ENCODE peak calls at places on chromosomes 12 and 14, in four cellular contexts. V is K562, J is GM12878, C is HepG2. Z is an unnamed sample.

GRCh38 chr14:91380610-91381371 is 36.8 kb downstream of the CCDC88C start:
- DNase-seq in C (no peak), V (no peak), J (no peak), Z (no peak)

GRCh38 chr14:23483216-23483854 is 13.8 kb downstream of the NGDN start:
- DNase-seq in J (no peak), C (peak; percentile 69), V (peak; percentile 47), Z (peak; percentile 71)

GRCh38 chr12:13982010-13982409 is 608 bp upstream of the GRIN2B start:
- DNase-seq in J (no peak), C (no peak), V (peak; percentile 11), Z (no peak)

GRCh38 chr12:66804555-66804954 is 125.7 kb upstream of the GRIP1 start:
- DNase-seq in V (no peak), J (no peak), C (no peak), Z (no peak)

GRCh38 chr14:101561145-101561896 is at the start of gene DIO3:
- DNase-seq in C (no peak), J (no peak), V (no peak), Z (peak; percentile 87)

GRCh38 chr14:89351364-89351957 is 65.6 kb downstream of the FOXN3 start:
- DNase-seq in J (peak; percentile 54), V (no peak), C (peak; percentile 98), Z (peak; percentile 38)

GRCh38 chr14:102481791-102482238 is 27.8 kb downstream of the ANKRD9 start:
- DNase-seq in J (no peak), V (no peak), C (peak; percentile 91), Z (no peak)

GRCh38 chr12:308511-308910 is 45.9 kb upstream of the SLC6A13 start:
- DNase-seq in J (no peak), V (no peak), C (no peak), Z (no peak)

GRCh38 chr14:84453541-84453940 is 1076.4 kb upstream of the FLRT2 start:
- DNase-seq in V (no peak), J (no peak), C (no peak), Z (no peak)

GRCh38 chr12:74871817-74872216 is 334.2 kb downstream of the ATXN7L3B start:
- DNase-seq in V (no peak), J (no peak), C (no peak), Z (no peak)

GRCh38 chr14:64730681-64731080 is 26.5 kb downstream of the PLEKHG3 start:
- DNase-seq in V (no peak), J (no peak), C (no peak), Z (no peak)

GRCh38 chr14:102872020-102872419 is 50.4 kb upstream of the AMN start:
- DNase-seq in J (no peak), V (no peak), C (no peak), Z (no peak)

GRCh38 chr12:57473392-57473791 is 6.3 kb downstream of the ARHGAP9 start:
- DNase-seq in J (no peak), V (no peak), C (no peak), Z (no peak)

GRCh38 chr12:13304924-13305323 is 108.4 kb downstream of the EMP1 start:
- DNase-seq in V (no peak), C (no peak), J (no peak), Z (no peak)

GRCh38 chr12:3304436-3305135 is 186.4 kb upstream of the PRMT8 start:
- DNase-seq in J (no peak), V (no peak), C (peak; percentile 80), Z (no peak)

GRCh38 chr12:82857911-82858533 is 171.3 kb downstream of the TMTC2 start:
- DNase-seq in C (no peak), J (no peak), V (no peak), Z (no peak)

GRCh38 chr12:50050410-50051280 is 6.8 kb upstream of the ASIC1 start:
- DNase-seq in V (peak; percentile 99), C (peak; percentile 46), J (no peak), Z (peak; percentile 77)

GRCh38 chr14:39370415-39370814 is 61.8 kb downstream of the FBXO33 start:
- DNase-seq in J (no peak), V (no peak), C (no peak), Z (no peak)

GRCh38 chr14:28707814-28708213 is 58.8 kb upstream of the FOXG1 start:
- DNase-seq in V (no peak), J (no peak), C (no peak), Z (no peak)

GRCh38 chr12:62484234-62484633 is 17.6 kb downstream of the MON2 start:
- DNase-seq in J (no peak), V (no peak), C (no peak), Z (no peak)

GRCh38 chr14:91116913-91117588 is 3.2 kb downstream of the DGLUCY start:
- DNase-seq in C (no peak), J (no peak), V (no peak), Z (no peak)

GRCh38 chr12:117043598-117043901 is 55.7 kb downstream of the TESC start:
- DNase-seq in V (no peak), J (no peak), C (no peak), Z (no peak)

GRCh38 chr12:117045175-117045997 is 53.8 kb downstream of the TESC start:
- DNase-seq in V (no peak), J (no peak), C (peak; percentile 92), Z (no peak)

GRCh38 chr12:117045998-117046374 is 53.2 kb downstream of the TESC start:
- DNase-seq in V (peak; percentile 37), C (peak; percentile 69), J (no peak), Z (no peak)

GRCh38 chr12:117044311-117044710 is 54.9 kb downstream of the TESC start:
- DNase-seq in C (no peak), V (no peak), J (no peak), Z (no peak)

DNA sequence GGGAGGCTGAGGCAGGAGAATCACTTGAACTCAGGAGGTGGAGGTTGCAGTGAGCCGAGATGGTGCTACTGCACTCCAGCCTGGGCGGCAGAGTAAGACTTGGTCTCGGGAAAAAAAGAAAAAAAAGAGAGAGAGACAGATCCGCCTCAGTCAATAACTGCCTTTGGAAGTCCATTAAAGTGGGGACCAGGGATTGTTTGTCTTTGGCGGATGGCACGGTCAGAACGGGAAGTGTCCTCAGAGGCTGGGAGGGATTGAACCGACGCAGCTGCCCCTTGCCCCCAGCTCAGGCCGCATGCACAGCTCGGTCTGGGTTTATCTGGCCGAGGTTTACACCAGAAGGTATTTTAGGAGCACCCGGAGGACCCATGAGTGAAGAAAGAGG is 54.4 kb downstream of the TESC start:
- DNase-seq in V (no peak), C (peak; percentile 71), J (no peak), Z (no peak)
- TF ChIP-seq EZH2 in V (no peak), C (no peak), J (no peak), Z (no peak)

GRCh38 chr14:77204907-77205306 is 23.3 kb downstream of the TMEM63C start:
- DNase-seq in J (no peak), C (no peak), V (no peak), Z (no peak)
- H3K27me3 ChIP-seq in J (peaks cover 2% of the 10 kb centered on the region), C (no peaks in the 10 kb centered on the region), V (no peaks in the 10 kb centered on the region), Z (no peaks in the 10 kb centered on the region)

GRCh38 chr14:70935135-70935534 is 27.9 kb downstream of the PCNX1 start:
- DNase-seq in C (no peak), V (no peak), J (no peak), Z (no peak)
- TF ChIP-seq RFX5 in C (no peak), V (no peak), J (no peak), Z (no peak)

GRCh38 chr12:53748072-53748840 is 3.5 kb downstream of the CISTR start:
- DNase-seq in J (no peak), V (no peak), C (no peak), Z (no peak)
- TF ChIP-seq EZH2 in J (no peak), V (no peak), C (peak; percentile 39), Z (peak; percentile 72)

GRCh38 chr14:96176811-96177211 is 27.8 kb upstream of the BDKRB2 start:
- DNase-seq in V (no peak), J (no peak), C (no peak), Z (no peak)

GRCh38 chr14:96176275-96176674 is 28.4 kb upstream of the BDKRB2 start:
- DNase-seq in C (no peak), J (no peak), V (no peak), Z (no peak)

GRCh38 chr14:96178674-96179321 is 25.8 kb upstream of the BDKRB2 start:
- DNase-seq in V (no peak), C (no peak), J (no peak), Z (no peak)

GRCh38 chr14:96180004-96180403 is 24.6 kb upstream of the BDKRB2 start:
- DNase-seq in J (no peak), V (peak; percentile 30), C (no peak), Z (no peak)

GRCh38 chr14:96177766-96178377 is 26.8 kb upstream of the BDKRB2 start:
- DNase-seq in V (no peak), J (no peak), C (no peak), Z (no peak)
- H3K27me3 ChIP-seq in V (no peaks in the 10 kb centered on the region), J (no peaks in the 10 kb centered on the region), C (no peaks in the 10 kb centered on the region), Z (no peaks in the 10 kb centered on the region)

GRCh38 chr12:130142736-130143135 is 19.5 kb upstream of the FZD10 start:
- DNase-seq in J (no peak), C (no peak), V (no peak), Z (no peak)
- TF ChIP-seq RFX5 in J (no peak), C (no peak), V (no peak), Z (no peak)

GRCh38 chr12:116693259-116694227 is 44.3 kb downstream of the SPRING1 start:
- DNase-seq in J (no peak), C (peak; percentile 36), V (peak; percentile 20), Z (no peak)
- TF ChIP-seq EZH2 in J (no peak), C (no peak), V (no peak), Z (no peak)

GRCh38 chr12:114483996-114484395 is 78.1 kb upstream of the TBX5 start:
- DNase-seq in V (no peak), J (no peak), C (no peak), Z (no peak)
- H3K27me3 ChIP-seq in V (peaks cover 13% of the 10 kb centered on the region), J (peaks cover 7% of the 10 kb centered on the region), C (peaks cover 6% of the 10 kb centered on the region), Z (peaks cover 25% of the 10 kb centered on the region)

Z was measured in H1.